ENCODE peak calls at places on chromosome 20, in five cellular contexts. D, G, B, N and T are unnamed samples.

GRCh38 chr20:54067606-54068174 is 2.7 kb downstream of the BCAS1 start:
- DNase-seq in B (no peak), G (no peak), N (peak; percentile 96), D (no peak), T (no peak)

GRCh38 chr20:32841632-32842031 is 17.1 kb upstream of the EFCAB8 start:
- DNase-seq in N (no peak), B (no peak), D (no peak), G (no peak), T (no peak)

GRCh38 chr20:47544240-47544639 is 42.6 kb downstream of the NCOA3 start:
- DNase-seq in G (no peak), D (no peak), N (peak; percentile 53), B (no peak), T (no peak)

GRCh38 chr20:52242237-52243230 is 51.0 kb upstream of the ZFP64 start:
- DNase-seq in D (peak; percentile 48), N (peak; percentile 31), B (peak; percentile 34), G (peak; percentile 26), T (no peak)

GRCh38 chr20:32484221-32485125 is 100.7 kb downstream of the NOL4L start:
- DNase-seq in B (peak; percentile 49), G (no peak), D (peak; percentile 20), N (no peak), T (no peak)

GRCh38 chr20:35738410-35739179 is 3.5 kb downstream of the RBM39 start:
- DNase-seq in B (no peak), N (no peak), G (no peak), D (no peak), T (no peak)

GRCh38 chr20:24605937-24606455 is 136.6 kb downstream of the SYNDIG1 start:
- DNase-seq in D (no peak), G (no peak), N (no peak), B (no peak), T (no peak)

GRCh38 chr20:23782366-23782983 is 31.7 kb upstream of the CST1 start:
- DNase-seq in N (peak; percentile 26), B (no peak), G (no peak), D (peak; percentile 76), T (no peak)

GRCh38 chr20:14622796-14623195 is 285.4 kb upstream of the FLRT3 start:
- DNase-seq in G (no peak), D (peak; percentile 17), B (no peak), N (peak; percentile 59), T (no peak)

GRCh38 chr20:18172379-18172778 is 34.7 kb downstream of the KAT14 start:
- DNase-seq in N (no peak), B (no peak), G (no peak), D (no peak), T (no peak)

GRCh38 chr20:34111057-34111711 is 859 bp downstream of the EIF2S2 start:
- DNase-seq in G (no peak), N (peak; percentile 23), B (no peak), D (peak; percentile 66), T (no peak)

GRCh38 chr20:41135187-41135887 is 2.0 kb upstream of the PLCG1 start:
- DNase-seq in N (peak; percentile 28), D (peak; percentile 67), G (no peak), B (peak; percentile 67), T (no peak)

GRCh38 chr20:34296468-34296867 is 6.7 kb downstream of the AHCY start:
- DNase-seq in D (no peak), B (no peak), G (no peak), N (no peak), T (no peak)

GRCh38 chr20:4782373-4782772 is 60.7 kb downstream of the PRND start:
- DNase-seq in G (no peak), N (no peak), B (no peak), D (no peak), T (no peak)

GRCh38 chr20:32537657-32538525 is 47.2 kb downstream of the NOL4L start:
- DNase-seq in G (no peak), B (no peak), N (no peak), D (no peak), T (no peak)

GRCh38 chr20:9408422-9409300 is 105.7 kb upstream of the LAMP5 start:
- DNase-seq in G (no peak), N (peak; percentile 43), D (no peak), B (no peak), T (no peak)